ENCODE peak calls at places on chromosomes 13 and 19, in five cellular contexts. W is A549, O is adrenal gland, R is lung, Q is astrocyte of the cerebellum. J is an unnamed sample.

GRCh38 chr13:46149272-46150133 is 32.5 kb downstream of the LCP1 start:
- DNase-seq in W (no peak), O (no peak), R (no peak), Q (peak; percentile 96), J (no peak)

GRCh38 chr13:32587014-32587773 is 942 bp downstream of the PDS5B start:
- DNase-seq in W (peak; percentile 10), O (peak; percentile 84), R (peak; percentile 57), Q (peak; percentile 27), J (peak; percentile 78)

GRCh38 chr13:41244555-41244954 is 18.8 kb downstream of the MTRF1 start:
- DNase-seq in W (no peak), O (no peak), R (no peak), Q (no peak), J (peak; percentile 54)

GRCh38 chr13:67549331-67549730 is 319.2 kb upstream of the PCDH9 start:
- DNase-seq in W (no peak), O (no peak), R (no peak), Q (peak; percentile 86), J (peak; percentile 33)

GRCh38 chr13:39417643-39418042 is 185.3 kb downstream of the LHFPL6 start:
- DNase-seq in W (no peak), O (no peak), R (no peak), Q (peak; percentile 16), J (peak; percentile 54)

GRCh38 chr13:98048263-98048662 is 94.6 kb upstream of the FARP1 start:
- DNase-seq in W (no peak), O (no peak), R (no peak), Q (no peak), J (no peak)

GRCh38 chr13:109998808-109999528 is 212.6 kb upstream of the IRS2 start:
- DNase-seq in W (peak; percentile 80), O (no peak), R (no peak), Q (peak; percentile 74), J (peak; percentile 88)

GRCh38 chr13:61685683-61686013 is 270.0 kb upstream of the PCDH20 start:
- DNase-seq in W (no peak), O (no peak), R (no peak), Q (no peak), J (no peak)

GRCh38 chr19:32227561-32228165 is 117.7 kb upstream of the ZNF507 start:
- DNase-seq in W (no peak), O (no peak), R (no peak), Q (no peak), J (no peak)

GRCh38 chr19:47305309-47305751 is 4.3 kb upstream of the C5AR1 start:
- DNase-seq in W (peak; percentile 86), O (peak; percentile 86), R (peak; percentile 65), Q (peak; percentile 71), J (peak; percentile 93)

GRCh38 chr19:54451331-54451871 is 2.4 kb downstream of the LENG8 start:
- DNase-seq in W (no peak), O (no peak), R (no peak), Q (no peak), J (no peak)

GRCh38 chr19:12611361-12611699 is 610 bp downstream of the ZNF791 start:
- DNase-seq in W (peak; percentile 60), O (peak; percentile 71), R (peak; percentile 60), Q (peak; percentile 36), J (peak; percentile 54)

DNA sequence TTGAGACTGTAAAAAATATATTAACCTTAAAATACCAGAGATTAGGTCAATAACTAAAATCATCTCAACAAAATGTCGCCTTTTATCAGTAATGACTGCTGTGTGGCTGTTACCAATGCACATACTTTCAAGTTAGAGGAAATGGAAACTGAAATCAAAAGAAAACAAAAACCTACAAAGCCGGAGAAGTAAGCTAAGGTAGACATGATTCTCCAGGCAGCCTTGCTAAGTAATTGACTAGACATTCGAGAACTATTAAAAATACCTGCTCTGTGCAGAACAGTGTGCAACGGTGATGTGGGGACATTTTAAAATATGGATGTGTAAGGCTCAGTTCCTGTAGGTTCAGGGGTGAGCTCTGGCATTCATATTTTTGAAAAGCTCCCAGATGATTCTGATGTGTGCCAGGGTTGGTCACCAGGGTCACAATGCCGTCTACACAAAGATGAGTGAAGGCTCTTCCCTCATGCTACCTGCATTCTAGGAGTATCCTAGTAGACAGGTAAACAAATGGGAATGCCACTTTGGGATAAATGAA is 613 bp upstream of the EPSTI1 start:
- DNase-seq in W (no peak), O (no peak), R (no peak), Q (no peak), J (no peak)
- H3K4me3 ChIP-seq in W (no peak overlapping the region), O (no peak overlapping the region), R (peak overlapping the region; percentile 70), Q (peak overlapping the region; percentile 49), J (peak overlapping the region; percentile 70)

GRCh38 chr19:38204728-38205127 is 19.3 kb downstream of the DPF1 start:
- DNase-seq in W (no peak), O (no peak), R (no peak), Q (no peak), J (no peak)
- TF ChIP-seq CTCF in W (no peak), O (no peak), R (no peak), Q (no peak), J (no peak)

DNA sequence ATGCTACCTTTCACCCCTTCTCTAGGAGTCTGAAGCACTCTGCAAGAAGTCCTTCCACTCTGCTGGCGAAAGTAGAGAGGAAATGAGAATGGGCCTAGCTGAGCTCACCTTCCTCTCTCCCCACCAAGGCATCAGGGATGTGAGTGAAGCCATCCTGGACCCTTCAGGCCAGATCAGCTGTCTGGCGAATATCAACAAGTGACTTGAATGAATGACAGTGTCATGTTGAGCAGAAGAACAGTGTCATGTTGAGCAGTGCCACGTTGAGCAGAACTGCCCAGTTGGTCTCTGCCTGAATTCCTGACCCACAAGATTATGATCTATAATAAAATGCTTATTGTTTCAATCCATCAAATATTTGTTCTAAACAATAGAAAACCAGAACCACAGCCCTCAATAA is 166.2 kb upstream of the RFC3 start:
- DNase-seq in W (no peak), O (no peak), R (no peak), Q (no peak), J (no peak)
- H3K4me3 ChIP-seq in W (no peak overlapping the region), O (no peak overlapping the region), R (no peak overlapping the region), Q (no peak overlapping the region), J (no peak overlapping the region)

DNA sequence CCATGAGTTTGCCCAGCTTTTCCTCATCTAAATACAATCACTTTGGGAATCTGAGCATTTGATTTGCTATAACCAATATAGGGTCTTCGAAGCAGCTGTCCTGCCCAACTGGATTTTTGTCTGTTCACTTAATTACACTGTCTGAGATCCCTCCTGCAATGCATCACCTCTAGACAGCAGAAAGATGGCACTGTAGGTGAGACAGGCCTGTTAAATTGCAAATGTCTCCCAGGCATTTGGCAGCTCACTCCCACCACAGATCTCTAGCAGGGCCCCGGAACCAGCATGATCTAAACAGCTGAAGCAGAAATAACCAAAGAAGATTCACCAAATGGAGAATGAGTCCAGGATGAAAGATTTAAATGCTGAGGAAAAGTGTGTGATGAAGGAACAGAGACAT is 41.9 kb upstream of the SERPINE3 start:
- DNase-seq in W (no peak), O (no peak), R (no peak), Q (no peak), J (no peak)
- TF ChIP-seq CTCF in W (no peak), O (no peak), R (no peak), Q (no peak), J (no peak)

J was measured in foreskin fibroblast.